ENCODE peak calls at places on chromosomes 13 and 19, in seven cellular contexts. N, L, M, O, Y, J and R are unnamed samples. For H3K4me1, the result is how much of the 10 kb centered on the place peaks cover.

GRCh38 chr13:78193853-78194252 is 275.2 kb upstream of the EDNRB start:
- DNase-seq in M (no peak), N (no peak), L (no peak), J (no peak), Y (no peak), O (no peak), R (no peak)

GRCh38 chr13:98508280-98509074 is 68.4 kb downstream of the STK24 start:
- DNase-seq in M (peak), N (no peak), L (peak), Y (peak), J (peak), O (no peak), R (no peak)

GRCh38 chr13:43831088-43831487 is 44.3 kb upstream of the ENOX1 start:
- DNase-seq in O (no peak), M (no peak), L (peak), N (no peak), Y (peak), J (peak), R (no peak)

GRCh38 chr19:1285737-1286360 is at the start of gene EFNA2:
- DNase-seq in L (no peak), M (no peak), Y (no peak), N (no peak), O (no peak), J (no peak), R (no peak)

GRCh38 chr13:24564881-24565280 is 52.3 kb upstream of the PARP4 start:
- DNase-seq in O (no peak), N (no peak), Y (no peak), J (no peak), M (no peak), L (no peak), R (no peak)

GRCh38 chr19:8569066-8569761 is 8.0 kb downstream of the MYO1F start:
- DNase-seq in L (peak), M (no peak), N (no peak), Y (peak), O (no peak), J (peak), R (no peak)

GRCh38 chr13:33524086-33524485 is 238.5 kb upstream of the STARD13 start:
- DNase-seq in N (no peak), Y (no peak), M (no peak), L (peak), J (peak), O (no peak), R (no peak)

GRCh38 chr13:47457631-47458030 is 543.4 kb downstream of the SUCLA2 start:
- DNase-seq in M (no peak), N (no peak), L (peak), Y (no peak), J (peak), O (no peak), R (no peak)

GRCh38 chr13:44715287-44716224 is 139.4 kb upstream of the TSC22D1 start:
- DNase-seq in L (no peak), N (no peak), Y (peak), J (no peak), M (no peak), O (no peak), R (no peak)

GRCh38 chr13:33642374-33643065 is 175.4 kb upstream of the RFC3 start:
- DNase-seq in O (no peak), N (no peak), L (peak), M (peak), J (peak), Y (peak), R (no peak)

GRCh38 chr19:33171916-33172359 is 22.2 kb upstream of the LRP3 start:
- DNase-seq in L (peak), Y (no peak), O (no peak), N (no peak), J (peak), M (no peak), R (no peak)

GRCh38 chr13:83449666-83450395 is 432.4 kb downstream of the SLITRK1 start:
- DNase-seq in J (no peak), L (peak), N (no peak), Y (peak), O (no peak), M (peak), R (no peak)

GRCh38 chr13:24709186-24709913 is 29.1 kb downstream of the ATP12A start:
- DNase-seq in Y (no peak), L (no peak), J (no peak), M (no peak), O (no peak), N (no peak), R (no peak)

GRCh38 chr13:45105895-45106294 is 14.4 kb upstream of the GTF2F2 start:
- DNase-seq in M (no peak), O (no peak), L (peak), Y (peak), J (peak), N (no peak), R (no peak)

GRCh38 chr19:5078179-5078578 is 109.3 kb downstream of the KDM4B start:
- DNase-seq in M (no peak), Y (no peak), N (no peak), L (no peak), O (no peak), J (no peak), R (no peak)

GRCh38 chr19:15563931-15564330 is 51.1 kb upstream of the CYP4F8 start:
- DNase-seq in J (no peak), L (no peak), M (no peak), O (no peak), N (no peak), Y (no peak), R (no peak)
- H4K8ac ChIP-seq in J (no peak), L (no peak), M (no peak), O (no peak), N (no peak), Y (no peak), R (no peak)

GRCh38 chr13:112818698-112819045 is 128.8 kb downstream of the ATP11A start:
- DNase-seq in Y (no peak), O (no peak), L (no peak), J (no peak), M (no peak), N (no peak), R (no peak)
- H3K4me1 ChIP-seq in Y (under half), O (under half), L (under half), J (under half), M (under half), N (under half), R (under half)

GRCh38 chr19:16061943-16062342 is 14.4 kb upstream of the TPM4 start:
- DNase-seq in N (no peak), Y (no peak), L (no peak), O (no peak), M (no peak), J (no peak), R (no peak)
- H3K18ac ChIP-seq in N (peak), Y (no peak), L (no peak), O (no peak), M (no peak), J (no peak), R (no peak)

DNA sequence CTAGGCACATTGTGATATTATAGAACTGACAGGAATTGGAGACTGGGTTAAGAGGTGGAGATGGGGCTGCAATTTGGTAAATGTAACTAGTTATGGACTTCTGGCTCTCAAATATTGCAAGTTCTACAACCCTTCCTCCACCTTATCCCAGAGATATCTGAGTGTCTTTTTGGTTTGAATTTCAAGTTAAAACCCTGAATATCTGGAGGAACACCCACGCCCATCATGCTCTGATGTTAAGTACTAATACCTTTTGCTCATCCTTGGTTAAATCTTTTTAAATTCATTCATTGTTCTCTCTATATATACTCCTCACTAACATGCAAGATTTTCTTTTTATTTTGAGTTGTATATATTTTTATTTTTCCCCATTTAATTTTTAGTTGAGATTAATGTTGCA is 28.9 kb downstream of the ITGBL1 start:
- DNase-seq in L (no peak), Y (no peak), J (no peak), O (no peak), N (no peak), M (no peak), R (no peak)
- H4K8ac ChIP-seq in L (no peak), Y (no peak), J (no peak), O (no peak), N (no peak), M (no peak), R (no peak)

DNA sequence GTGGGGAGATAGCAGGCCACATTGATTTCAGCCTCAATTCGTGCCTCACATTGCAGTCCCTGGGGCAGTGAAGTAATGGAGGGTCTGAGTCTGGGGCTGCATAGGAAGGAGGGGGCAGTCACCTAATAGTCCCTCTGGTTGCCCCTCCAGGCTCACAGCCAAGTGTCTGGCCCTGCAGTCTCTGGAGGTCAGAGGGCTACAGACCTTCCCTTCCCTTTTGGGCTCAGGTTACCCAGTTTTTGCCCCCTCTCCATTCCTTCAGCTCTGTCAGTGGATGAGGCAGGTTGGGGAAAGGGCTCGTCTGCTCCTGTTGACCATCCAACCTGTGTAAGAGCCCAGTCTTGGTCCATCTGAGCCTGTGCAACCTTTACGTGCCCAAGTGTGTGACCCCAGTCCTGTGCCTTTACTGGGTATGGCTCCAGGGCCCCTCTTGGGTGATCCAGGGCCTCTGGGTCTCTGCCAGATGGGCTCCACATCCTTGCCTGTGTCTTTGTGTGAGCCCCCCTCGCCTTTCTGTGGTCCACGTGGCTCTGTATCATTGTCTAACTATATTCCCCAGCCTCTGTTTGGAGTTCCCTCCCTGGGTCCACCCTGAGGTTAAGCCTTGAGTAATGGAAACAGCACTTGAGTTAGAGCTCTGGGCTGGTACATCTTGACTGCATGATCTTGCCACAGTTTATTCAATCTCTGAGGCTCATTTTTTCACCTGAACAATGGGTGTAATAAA is 13.1 kb downstream of the CIC start:
- DNase-seq in O (no peak), N (no peak), Y (no peak), L (peak), M (no peak), J (peak), R (no peak)
- H3K4me1 ChIP-seq in O (under half), N (under half), Y (under half), L (half or more), M (under half), J (half or more), R (under half)

GRCh38 chr19:3695124-3695733 is 5.0 kb downstream of the PIP5K1C start:
- DNase-seq in L (no peak), O (no peak), J (no peak), M (no peak), N (no peak), Y (no peak), R (no peak)
- H3K18ac ChIP-seq in L (no peak), O (no peak), J (no peak), M (no peak), N (no peak), Y (peak), R (no peak)

DNA sequence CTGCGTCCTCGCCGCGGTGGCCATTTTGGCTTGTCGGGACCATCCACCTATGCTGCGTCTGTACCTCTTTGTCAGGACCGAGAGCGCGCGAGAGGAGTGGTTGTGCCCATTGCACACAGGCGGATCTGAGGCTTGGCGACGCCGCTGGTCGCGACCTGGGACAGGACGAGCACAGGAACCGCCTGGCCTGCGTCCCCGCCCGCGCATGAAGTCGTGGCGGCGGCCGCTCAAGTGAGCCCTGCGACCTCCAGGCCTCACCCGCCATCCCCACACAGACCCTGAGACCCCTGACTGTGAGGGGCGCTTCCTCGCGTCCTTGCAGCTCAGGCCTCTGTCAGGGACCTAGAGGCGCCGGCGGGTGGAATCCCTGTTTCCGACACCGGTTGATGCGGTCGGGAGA is 16.8 kb downstream of the ZNF586 start:
- DNase-seq in L (no peak), Y (no peak), N (no peak), J (no peak), O (no peak), M (no peak), R (no peak)
- H4K8ac ChIP-seq in L (no peak), Y (no peak), N (no peak), J (no peak), O (no peak), M (no peak), R (no peak)